ENCODE peak calls at places on chromosomes 11 and 22, in seven cellular contexts. One of them, this sample, is unnamed.

GRCh38 chr22:28981818-28982499 is 79.7 kb downstream of the C22orf31 start:
- DNase-seq in uterus: no peak
- DNase-seq in spleen: no peak
- DNase-seq in ascending aorta: no peak
- DNase-seq in PC-3: no peak
- DNase-seq in lower lobe of right lung: no peak
- DNase-seq in SJSA1: no peak
- DNase-seq in this sample: no peak

GRCh38 chr22:40247976-40248375 is 70.3 kb downstream of the TNRC6B start:
- DNase-seq in uterus: no peak
- DNase-seq in spleen: no peak
- DNase-seq in ascending aorta: no peak
- DNase-seq in PC-3: no peak
- DNase-seq in lower lobe of right lung: no peak
- DNase-seq in SJSA1: no peak
- DNase-seq in this sample: no peak

GRCh38 chr11:61488651-61489291 is 19.8 kb upstream of the LRRC10B start:
- DNase-seq in uterus: peak
- DNase-seq in spleen: no peak
- DNase-seq in ascending aorta: no peak
- DNase-seq in PC-3: peak
- DNase-seq in lower lobe of right lung: no peak
- DNase-seq in SJSA1: no peak
- DNase-seq in this sample: no peak

GRCh38 chr11:35641206-35641885 is 21.2 kb upstream of the TRIM44 start:
- DNase-seq in uterus: no peak
- DNase-seq in spleen: no peak
- DNase-seq in ascending aorta: no peak
- DNase-seq in PC-3: peak
- DNase-seq in lower lobe of right lung: no peak
- DNase-seq in SJSA1: no peak
- DNase-seq in this sample: no peak

GRCh38 chr11:92246637-92247036 is 22.0 kb downstream of the FAT3 start:
- DNase-seq in uterus: no peak
- DNase-seq in spleen: no peak
- DNase-seq in ascending aorta: no peak
- DNase-seq in PC-3: no peak
- DNase-seq in lower lobe of right lung: no peak
- DNase-seq in SJSA1: no peak
- DNase-seq in this sample: no peak

GRCh38 chr11:6391548-6392134 is 1.4 kb downstream of the SMPD1 start:
- DNase-seq in uterus: no peak
- DNase-seq in spleen: peak
- DNase-seq in ascending aorta: no peak
- DNase-seq in PC-3: no peak
- DNase-seq in lower lobe of right lung: no peak
- DNase-seq in SJSA1: no peak
- DNase-seq in this sample: no peak

GRCh38 chr11:105389952-105390351 is 219.9 kb upstream of the GRIA4 start:
- DNase-seq in uterus: no peak
- DNase-seq in spleen: no peak
- DNase-seq in ascending aorta: no peak
- DNase-seq in PC-3: no peak
- DNase-seq in lower lobe of right lung: no peak
- DNase-seq in SJSA1: no peak
- DNase-seq in this sample: no peak

GRCh38 chr11:112174789-112175595 is at the start of gene BCO2:
- DNase-seq in uterus: peak
- DNase-seq in spleen: peak
- DNase-seq in ascending aorta: peak
- DNase-seq in PC-3: peak
- DNase-seq in lower lobe of right lung: peak
- DNase-seq in SJSA1: peak
- DNase-seq in this sample: no peak

GRCh38 chr11:127023991-127024390 is 23.4 kb upstream of the KIRREL3 start:
- DNase-seq in uterus: no peak
- DNase-seq in spleen: no peak
- DNase-seq in ascending aorta: no peak
- DNase-seq in PC-3: no peak
- DNase-seq in lower lobe of right lung: no peak
- DNase-seq in SJSA1: no peak
- DNase-seq in this sample: no peak

GRCh38 chr11:67694875-67695555 is 20.6 kb upstream of the ALDH3B2 start:
- DNase-seq in uterus: no peak
- DNase-seq in spleen: no peak
- DNase-seq in ascending aorta: no peak
- DNase-seq in PC-3: no peak
- DNase-seq in lower lobe of right lung: no peak
- DNase-seq in SJSA1: no peak
- DNase-seq in this sample: no peak

GRCh38 chr11:84069048-84069447 is 782.9 kb upstream of the CCDC90B start:
- DNase-seq in uterus: no peak
- DNase-seq in spleen: no peak
- DNase-seq in ascending aorta: no peak
- DNase-seq in PC-3: no peak
- DNase-seq in lower lobe of right lung: no peak
- DNase-seq in SJSA1: no peak
- DNase-seq in this sample: no peak

GRCh38 chr11:62337682-62338181 is 484 bp downstream of the ASRGL1 start:
- DNase-seq in uterus: peak
- DNase-seq in spleen: peak
- DNase-seq in ascending aorta: no peak
- DNase-seq in PC-3: peak
- DNase-seq in lower lobe of right lung: peak
- DNase-seq in SJSA1: peak
- DNase-seq in this sample: no peak

GRCh38 chr11:46541593-46542371 is 52.0 kb downstream of the AMBRA1 start:
- DNase-seq in uterus: no peak
- DNase-seq in spleen: no peak
- DNase-seq in ascending aorta: no peak
- DNase-seq in PC-3: no peak
- DNase-seq in lower lobe of right lung: peak
- DNase-seq in SJSA1: no peak
- DNase-seq in this sample: no peak

GRCh38 chr11:93193721-93194120 is 4.1 kb downstream of the SLC36A4 start:
- DNase-seq in uterus: no peak
- DNase-seq in spleen: no peak
- DNase-seq in ascending aorta: no peak
- DNase-seq in PC-3: no peak
- DNase-seq in lower lobe of right lung: no peak
- DNase-seq in SJSA1: no peak
- DNase-seq in this sample: no peak

GRCh38 chr11:119370486-119371046 is 10.9 kb downstream of the USP2 start:
- DNase-seq in uterus: peak
- DNase-seq in spleen: no peak
- DNase-seq in ascending aorta: no peak
- DNase-seq in PC-3: no peak
- DNase-seq in lower lobe of right lung: no peak
- DNase-seq in SJSA1: no peak
- DNase-seq in this sample: no peak

DNA sequence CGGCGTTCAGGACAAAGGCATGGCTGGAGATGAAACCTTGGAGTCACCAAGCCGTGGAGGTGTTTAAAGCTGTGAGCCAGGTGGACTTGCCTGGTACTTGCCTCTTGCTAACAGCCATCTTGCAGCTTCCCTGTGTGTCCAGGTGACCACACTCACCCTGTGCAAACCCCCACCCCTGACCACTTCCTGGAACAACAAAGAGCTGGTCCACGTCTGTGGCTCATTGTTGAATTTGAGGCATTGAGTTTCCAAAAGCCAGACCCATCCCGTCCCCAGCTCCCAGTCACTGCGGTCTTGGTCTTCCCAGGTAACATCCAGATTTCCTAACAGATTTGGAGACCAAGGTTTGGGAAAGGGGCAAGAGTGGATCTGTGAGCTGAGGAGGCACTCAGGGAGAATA is 18.5 kb downstream of the DHCR7 start:
- DNase-seq in uterus: no peak
- DNase-seq in spleen: no peak
- DNase-seq in ascending aorta: no peak
- DNase-seq in PC-3: peak
- DNase-seq in lower lobe of right lung: no peak
- DNase-seq in SJSA1: no peak
- DNase-seq in this sample: no peak
- H3K27ac ChIP-seq in uterus: no peak
- H3K27ac ChIP-seq in spleen: no peak
- H3K27ac ChIP-seq in ascending aorta: no peak
- H3K27ac ChIP-seq in PC-3: no peak
- H3K27ac ChIP-seq in lower lobe of right lung: no peak
- H3K27ac ChIP-seq in SJSA1: no peak
- H3K27ac ChIP-seq in this sample: no peak

GRCh38 chr11:77266766-77267165 is 34.7 kb downstream of the GDPD4 start:
- DNase-seq in uterus: no peak
- DNase-seq in spleen: no peak
- DNase-seq in ascending aorta: no peak
- DNase-seq in PC-3: no peak
- DNase-seq in lower lobe of right lung: no peak
- DNase-seq in SJSA1: no peak
- DNase-seq in this sample: no peak
- H3K4me3 ChIP-seq in uterus: no peak
- H3K4me3 ChIP-seq in spleen: no peak
- H3K4me3 ChIP-seq in ascending aorta: no peak
- H3K4me3 ChIP-seq in PC-3: no peak
- H3K4me3 ChIP-seq in lower lobe of right lung: no peak
- H3K4me3 ChIP-seq in SJSA1: no peak
- H3K4me3 ChIP-seq in this sample: no peak

DNA sequence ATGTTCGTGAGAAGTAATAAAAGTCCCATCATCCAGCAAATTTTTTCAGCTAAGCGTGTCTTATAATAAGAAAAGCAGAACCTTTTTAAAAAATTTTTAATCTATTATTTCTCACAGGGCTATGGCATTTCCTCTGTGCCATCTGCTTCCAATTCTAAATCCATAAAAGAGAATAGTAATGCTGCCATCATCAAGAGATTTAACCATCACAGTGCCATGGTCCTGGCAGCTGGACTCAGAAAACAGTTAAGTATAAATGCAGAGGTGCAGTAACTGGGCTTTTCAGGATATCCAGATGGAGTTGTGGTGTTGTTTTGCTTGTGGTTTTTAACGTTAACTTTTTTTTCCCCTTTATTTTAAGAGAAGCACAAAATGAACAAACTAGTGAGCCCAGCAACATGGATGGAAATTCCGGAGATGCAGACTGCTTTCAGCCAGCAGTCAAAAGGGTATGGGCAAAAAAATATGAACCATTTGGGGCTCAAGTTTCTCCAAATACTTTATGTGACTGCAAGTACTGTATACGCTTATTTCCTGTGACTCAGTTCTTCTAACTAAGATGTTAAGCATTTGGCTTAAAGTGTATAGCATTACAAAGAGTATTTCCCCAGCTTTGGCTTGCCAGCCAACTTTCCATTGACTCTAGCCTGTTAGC is 25.2 kb downstream of the GTF2H1 start:
- DNase-seq in uterus: no peak
- DNase-seq in spleen: no peak
- DNase-seq in ascending aorta: no peak
- DNase-seq in PC-3: peak
- DNase-seq in lower lobe of right lung: no peak
- DNase-seq in SJSA1: no peak
- DNase-seq in this sample: peak
- H3K27ac ChIP-seq in uterus: no peak
- H3K27ac ChIP-seq in spleen: no peak
- H3K27ac ChIP-seq in ascending aorta: no peak
- H3K27ac ChIP-seq in PC-3: peak
- H3K27ac ChIP-seq in lower lobe of right lung: no peak
- H3K27ac ChIP-seq in SJSA1: no peak
- H3K27ac ChIP-seq in this sample: peak

DNA sequence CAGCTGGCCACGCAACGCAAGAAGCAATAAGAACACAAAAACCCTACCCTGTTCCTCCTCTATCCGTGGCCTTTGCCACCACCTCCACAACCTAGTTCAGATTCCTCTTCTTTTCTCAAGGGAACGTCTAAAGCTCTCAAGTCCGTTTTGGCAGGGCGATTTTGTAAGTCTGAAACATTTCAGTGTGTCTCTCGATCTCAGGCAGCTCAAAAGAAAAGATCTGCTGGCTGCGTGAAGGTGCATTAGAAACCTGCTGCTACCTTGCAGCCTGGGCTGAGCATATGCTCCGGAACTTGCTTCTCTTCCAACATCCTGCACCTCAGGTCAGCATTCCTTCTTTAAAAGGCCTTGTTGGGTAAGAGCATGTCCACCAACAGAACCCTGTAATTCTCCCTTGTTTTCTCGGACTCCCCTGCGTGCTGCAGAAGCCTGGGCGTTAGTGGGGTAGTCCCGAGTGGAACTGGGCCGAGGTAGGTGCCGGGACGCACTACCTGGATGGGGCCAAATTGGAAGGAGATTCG is 1.5 kb downstream of the LGR4 start:
- DNase-seq in uterus: no peak
- DNase-seq in spleen: no peak
- DNase-seq in ascending aorta: no peak
- DNase-seq in PC-3: peak
- DNase-seq in lower lobe of right lung: no peak
- DNase-seq in SJSA1: no peak
- DNase-seq in this sample: no peak
- H3K4me3 ChIP-seq in uterus: peak
- H3K4me3 ChIP-seq in spleen: peak
- H3K4me3 ChIP-seq in ascending aorta: peak
- H3K4me3 ChIP-seq in PC-3: peak
- H3K4me3 ChIP-seq in lower lobe of right lung: peak
- H3K4me3 ChIP-seq in SJSA1: peak
- H3K4me3 ChIP-seq in this sample: peak

DNA sequence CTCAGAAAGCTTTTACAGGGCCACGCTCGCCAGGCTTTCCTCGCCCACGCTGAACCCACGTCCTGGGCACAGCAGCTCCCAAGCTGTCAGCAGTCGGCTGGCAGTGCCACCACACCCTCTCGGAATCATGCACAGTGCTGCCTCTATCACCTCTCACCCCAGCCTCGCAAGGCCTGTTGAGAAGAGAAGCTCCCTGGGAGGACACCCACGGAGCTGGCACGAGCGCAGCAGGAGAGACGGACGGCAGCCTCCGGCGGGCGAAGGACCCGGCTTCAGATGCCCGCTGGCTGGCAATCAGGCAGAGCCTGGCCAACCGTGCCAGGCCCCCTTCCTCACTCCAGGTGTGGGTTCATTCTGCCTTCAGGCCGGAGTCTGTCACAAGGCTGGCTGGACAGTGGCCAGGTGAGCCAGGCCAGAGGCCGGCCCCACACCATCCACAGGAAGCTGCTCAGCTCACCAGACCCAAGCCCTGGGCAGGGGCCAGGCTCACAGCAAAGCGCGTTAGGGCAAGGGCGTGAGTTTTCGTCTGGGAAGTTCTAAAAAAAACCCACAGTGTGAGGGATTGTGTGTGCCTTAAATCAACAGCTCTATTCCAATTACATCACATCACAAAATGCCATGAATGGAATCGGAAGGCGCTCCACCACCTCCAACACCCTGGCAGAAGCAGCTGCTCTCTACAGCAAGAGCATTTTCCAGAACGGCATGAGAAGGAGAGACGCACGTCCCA is 33.2 kb downstream of the TOLLIP start:
- DNase-seq in uterus: peak
- DNase-seq in spleen: peak
- DNase-seq in ascending aorta: peak
- DNase-seq in PC-3: no peak
- DNase-seq in lower lobe of right lung: no peak
- DNase-seq in SJSA1: no peak
- DNase-seq in this sample: no peak
- H3K27ac ChIP-seq in uterus: no peak
- H3K27ac ChIP-seq in spleen: no peak
- H3K27ac ChIP-seq in ascending aorta: peak
- H3K27ac ChIP-seq in PC-3: no peak
- H3K27ac ChIP-seq in lower lobe of right lung: no peak
- H3K27ac ChIP-seq in SJSA1: no peak
- H3K27ac ChIP-seq in this sample: no peak

This sample was measured in AG04450.